ENCODE peak calls at places on chromosome 12, in five cellular contexts. C, U, B, O and E are unnamed samples.

GRCh38 chr12:122182887-122183587 is at the start of gene LRRC43:
- DNase-seq in C (peak), U (peak), B (peak), O (no peak), E (no peak)

GRCh38 chr12:31315089-31315725 is 10.7 kb downstream of the SINHCAF start:
- DNase-seq in C (peak), U (no peak), B (no peak), O (no peak), E (no peak)

GRCh38 chr12:103626498-103626897 is 39.4 kb downstream of the STAB2 start:
- DNase-seq in C (peak), U (peak), B (no peak), O (no peak), E (no peak)

GRCh38 chr12:52956987-52957386 is 8.1 kb downstream of the KRT18 start:
- DNase-seq in C (no peak), U (no peak), B (no peak), O (no peak), E (no peak)

GRCh38 chr12:1504304-1505150 is 89.9 kb downstream of the FBXL14 start:
- DNase-seq in C (no peak), U (no peak), B (no peak), O (no peak), E (no peak)

GRCh38 chr12:117188961-117189724 is 1.1 kb downstream of the FBXO21 start:
- DNase-seq in C (peak), U (peak), B (no peak), O (no peak), E (peak)

GRCh38 chr12:109053382-109054123 is 1.2 kb downstream of the USP30 start:
- DNase-seq in C (peak), U (peak), B (peak), O (no peak), E (peak)

GRCh38 chr12:47219243-47219642 is 139.5 kb upstream of the AMIGO2 start:
- DNase-seq in C (no peak), U (peak), B (no peak), O (no peak), E (peak)

GRCh38 chr12:29164477-29165163 is 15.5 kb downstream of the FAR2 start:
- DNase-seq in C (peak), U (peak), B (no peak), O (no peak), E (peak)

GRCh38 chr12:106982229-106982628 is 4.7 kb downstream of the MTERF2 start:
- DNase-seq in C (no peak), U (peak), B (no peak), O (no peak), E (no peak)

GRCh38 chr12:72448089-72448488 is 175.9 kb downstream of the TRHDE start:
- DNase-seq in C (peak), U (no peak), B (no peak), O (no peak), E (no peak)

GRCh38 chr12:115771601-115772000 is 505.9 kb downstream of the MED13L start:
- DNase-seq in C (no peak), U (no peak), B (no peak), O (no peak), E (no peak)

GRCh38 chr12:93594766-93595165 is 22.3 kb downstream of the SOCS2 start:
- DNase-seq in C (no peak), U (no peak), B (no peak), O (no peak), E (no peak)

GRCh38 chr12:111417784-111418593 is 12.3 kb downstream of the SH2B3 start:
- DNase-seq in C (no peak), U (no peak), B (no peak), O (no peak), E (no peak)

GRCh38 chr12:77153706-77154105 is 88.3 kb upstream of the E2F7 start:
- DNase-seq in C (no peak), U (peak), B (no peak), O (no peak), E (no peak)

GRCh38 chr12:120364487-120364886 is 4.5 kb downstream of the MSI1 start:
- DNase-seq in C (no peak), U (no peak), B (no peak), O (no peak), E (no peak)

GRCh38 chr12:56571131-56571530 is 49.5 kb downstream of the RBMS2 start:
- DNase-seq in C (no peak), U (no peak), B (no peak), O (no peak), E (no peak)

GRCh38 chr12:76006028-76006916 is 25.3 kb downstream of the PHLDA1 start:
- DNase-seq in C (no peak), U (no peak), B (no peak), O (no peak), E (no peak)

GRCh38 chr12:10301103-10301502 is 6.6 kb upstream of the KLRD1 start:
- DNase-seq in C (peak), U (peak), B (no peak), O (no peak), E (no peak)

GRCh38 chr12:90619943-90620342 is 335.0 kb downstream of the CCER1 start:
- DNase-seq in C (no peak), U (no peak), B (no peak), O (no peak), E (no peak)

GRCh38 chr12:30691122-30691879 is 4.4 kb downstream of the IPO8 start:
- DNase-seq in C (peak), U (peak), B (no peak), O (no peak), E (peak)

GRCh38 chr12:88784166-88784565 is 203.9 kb upstream of the KITLG start:
- DNase-seq in C (no peak), U (no peak), B (no peak), O (no peak), E (peak)

GRCh38 chr12:92370828-92371227 is 225.2 kb upstream of the BTG1 start:
- DNase-seq in C (no peak), U (no peak), B (peak), O (no peak), E (no peak)

GRCh38 chr12:92608418-92609091 is 94.2 kb upstream of the PLEKHG7 start:
- DNase-seq in C (peak), U (peak), B (no peak), O (no peak), E (peak)

GRCh38 chr12:118059645-118060275 is 1.2 kb downstream of the WSB2 start:
- DNase-seq in C (peak), U (peak), B (no peak), O (no peak), E (no peak)

GRCh38 chr12:15206831-15207394 is 14.3 kb downstream of the RERG start:
- DNase-seq in C (no peak), U (no peak), B (no peak), O (no peak), E (no peak)

GRCh38 chr12:99915251-99916082 is 69.3 kb downstream of the ANKS1B start:
- DNase-seq in C (peak), U (peak), B (no peak), O (no peak), E (peak)

GRCh38 chr12:8032242-8033152 is at the start of gene FOXJ2:
- DNase-seq in C (peak), U (peak), B (peak), O (peak), E (peak)

GRCh38 chr12:54075431-54075830 is 21.8 kb downstream of the HOXC4 start:
- DNase-seq in C (no peak), U (no peak), B (peak), O (no peak), E (no peak)

GRCh38 chr12:79782197-79782890 is 91.6 kb upstream of the PAWR start:
- DNase-seq in C (peak), U (peak), B (no peak), O (no peak), E (peak)

GRCh38 chr12:71014180-71014785 is 93.7 kb upstream of the PTPRR start:
- DNase-seq in C (peak), U (peak), B (no peak), O (no peak), E (peak)

GRCh38 chr12:110744176-110744575 is 1.5 kb upstream of the PPP1CC start:
- DNase-seq in C (no peak), U (peak), B (no peak), O (no peak), E (peak)

GRCh38 chr12:122413516-122414404 is 8.7 kb downstream of the CLIP1 start:
- DNase-seq in C (no peak), U (peak), B (no peak), O (no peak), E (no peak)

GRCh38 chr12:34601689-34602088 is 579.4 kb downstream of the ALG10 start:
- DNase-seq in C (no peak), U (no peak), B (no peak), O (no peak), E (no peak)